ENCODE peak calls at places on chromosomes 13 and 19, in six cellular contexts. M is esophagus squamous epithelium, D is gastrocnemius medialis, L is neural progenitor cell, R is fibroblast of lung, F is uterus. E is an unnamed sample. For H3K27me3, the result is how much of the 10 kb centered on the place peaks cover.

GRCh38 chr13:21898461-21898860 is 227.6 kb downstream of the FGF9 start:
- DNase-seq in M (no peak), D (no peak), L (no peak), R (no peak), F (no peak), E (no peak)

GRCh38 chr13:32011971-32012370 is 19.6 kb upstream of the FRY start:
- DNase-seq in M (no peak), D (no peak), L (no peak), R (no peak), F (no peak), E (no peak)

GRCh38 chr13:46529509-46529908 is 23.5 kb upstream of the LRCH1 start:
- DNase-seq in M (no peak), D (no peak), L (no peak), R (no peak), F (no peak), E (no peak)

GRCh38 chr19:40497214-40497613 is 30.4 kb downstream of the SPTBN4 start:
- DNase-seq in M (no peak), D (no peak), L (no peak), R (no peak), F (no peak), E (no peak)

GRCh38 chr13:40624338-40624737 is 42.1 kb downstream of the FOXO1 start:
- DNase-seq in M (no peak), D (no peak), L (no peak), R (peak), F (no peak), E (no peak)

GRCh38 chr19:51123381-51124186 is 1.1 kb upstream of the SIGLEC9 start:
- DNase-seq in M (no peak), D (no peak), L (no peak), R (no peak), F (no peak), E (no peak)

GRCh38 chr19:11160119-11160768 is 4.7 kb upstream of the SPC24 start:
- DNase-seq in M (no peak), D (no peak), L (no peak), R (peak), F (peak), E (no peak)

GRCh38 chr19:7067716-7068115 is 1.8 kb upstream of the ZNF557 start:
- DNase-seq in M (no peak), D (no peak), L (no peak), R (peak), F (no peak), E (no peak)

GRCh38 chr19:1861599-1862031 is 1.8 kb downstream of the KLF16 start:
- DNase-seq in M (no peak), D (no peak), L (no peak), R (no peak), F (no peak), E (no peak)

DNA sequence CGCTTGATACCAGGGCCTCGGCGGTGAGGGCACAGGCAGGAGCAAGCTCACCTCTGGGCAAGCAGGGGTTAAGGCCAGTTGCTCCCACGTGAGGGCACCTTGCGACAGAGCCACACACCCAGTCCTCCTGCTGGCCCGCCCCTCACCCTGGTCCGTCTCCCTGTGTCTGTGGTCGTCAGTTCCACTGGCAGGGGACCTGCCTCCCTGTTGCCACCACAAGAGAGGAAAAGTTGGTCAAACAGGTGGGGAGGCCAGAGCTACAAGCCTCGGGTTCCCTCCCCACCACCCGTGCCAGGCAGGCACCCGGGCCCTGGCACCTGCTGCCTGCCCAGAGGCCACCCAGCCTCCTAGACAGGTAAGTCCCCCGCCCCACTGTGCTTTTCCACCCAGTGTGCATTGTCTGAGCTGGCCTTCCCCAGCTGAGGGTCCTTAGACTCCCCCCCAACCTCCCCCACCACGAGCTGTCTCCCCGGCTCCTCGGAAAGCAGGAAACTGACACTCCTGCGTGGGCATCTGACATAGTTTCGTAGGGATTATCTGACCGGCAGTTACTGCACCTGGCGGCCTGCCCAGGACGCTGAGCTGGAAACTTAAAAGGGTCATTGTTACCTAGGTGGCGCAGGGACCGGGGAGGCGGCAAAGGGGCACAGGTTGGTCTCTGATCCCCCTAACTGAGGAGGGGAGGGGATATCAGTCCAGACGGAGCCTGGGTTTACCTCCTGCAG is at the start of gene TJP3:
- DNase-seq in M (no peak), D (no peak), L (no peak), R (peak), F (no peak), E (peak)
- TF ChIP-seq CTCF in M (no peak), D (no peak), L (no peak), R (no peak), F (no peak), E (no peak)

DNA sequence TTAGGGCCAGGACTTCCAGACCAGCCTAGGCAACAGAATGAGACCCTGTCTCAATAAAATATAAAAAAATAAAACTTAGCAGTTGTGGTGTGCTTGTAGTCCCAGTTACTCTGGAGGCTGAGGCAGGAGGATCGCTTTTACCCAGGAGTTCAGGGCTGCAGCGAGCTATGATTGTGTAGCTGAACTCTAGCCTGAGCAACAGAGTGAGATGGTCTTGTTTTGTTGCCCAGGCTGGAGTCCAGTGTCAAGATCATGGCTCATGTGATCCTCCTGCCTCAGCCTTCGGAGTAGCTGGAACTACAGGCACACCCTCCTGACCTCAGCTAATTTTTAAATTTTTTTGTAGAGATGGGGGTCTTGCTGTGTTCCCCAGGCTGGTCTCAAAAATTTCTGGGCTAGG is 4.3 kb upstream of the JUNB start:
- DNase-seq in M (no peak), D (no peak), L (no peak), R (no peak), F (no peak), E (peak)
- H3K27ac ChIP-seq in M (peak), D (peak), L (no peak), R (no peak), F (peak), E (peak)

GRCh38 chr19:47021536-47022139 is 2.0 kb downstream of the NPAS1 start:
- DNase-seq in M (no peak), D (no peak), L (peak), R (peak), F (no peak), E (no peak)

GRCh38 chr19:47020132-47020805 is 632 bp downstream of the NPAS1 start:
- DNase-seq in M (no peak), D (no peak), L (peak), R (no peak), F (no peak), E (no peak)

GRCh38 chr19:47020992-47021496 is 1.4 kb downstream of the NPAS1 start:
- DNase-seq in M (no peak), D (no peak), L (peak), R (no peak), F (no peak), E (no peak)

GRCh38 chr19:47018923-47019322 is 714 bp upstream of the NPAS1 start:
- DNase-seq in M (no peak), D (no peak), L (no peak), R (no peak), F (no peak), E (no peak)

GRCh38 chr19:47019431-47020041 is at the start of gene NPAS1:
- DNase-seq in M (no peak), D (no peak), L (peak), R (no peak), F (no peak), E (no peak)
- H3K27me3 ChIP-seq in M (under half), D (half or more), L (half or more), R (under half), F (under half), E (under half)

GRCh38 chr13:106326751-106327150 is 208.7 kb downstream of the EFNB2 start:
- DNase-seq in M (no peak), D (no peak), L (no peak), R (no peak), F (no peak), E (no peak)

GRCh38 chr13:106318941-106319411 is 216.5 kb downstream of the EFNB2 start:
- DNase-seq in M (no peak), D (no peak), L (no peak), R (peak), F (peak), E (no peak)

DNA sequence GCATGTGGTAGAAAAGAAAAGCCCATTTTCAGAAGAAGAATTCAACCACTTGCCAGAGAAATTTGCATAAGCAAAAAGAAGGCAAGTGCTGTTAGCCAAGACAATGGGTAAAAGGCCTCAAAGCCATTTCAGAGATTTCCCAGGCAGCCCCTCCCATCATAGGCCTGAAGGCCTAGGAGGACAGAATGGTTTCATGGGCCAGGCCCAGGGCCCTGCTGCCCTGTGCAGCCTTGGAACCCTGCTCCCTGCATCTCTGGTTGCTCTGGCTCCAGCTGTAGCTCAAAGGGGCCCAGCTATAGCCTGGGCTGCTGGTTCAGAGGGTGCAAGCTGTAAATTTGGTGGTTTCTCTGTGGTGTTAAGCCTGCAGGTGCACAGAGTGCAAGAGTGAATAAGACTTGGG is 212.8 kb downstream of the EFNB2 start:
- DNase-seq in M (no peak), D (no peak), L (no peak), R (no peak), F (no peak), E (no peak)
- TF ChIP-seq CTCF in M (no peak), D (no peak), L (no peak), R (no peak), F (no peak), E (no peak)

GRCh38 chr13:113043931-113044330 is 61.7 kb upstream of the F7 start:
- DNase-seq in M (no peak), D (no peak), L (no peak), R (no peak), F (no peak), E (no peak)

GRCh38 chr13:113041293-113041690 is 64.3 kb upstream of the F7 start:
- DNase-seq in M (no peak), D (no peak), L (no peak), R (no peak), F (no peak), E (no peak)

GRCh38 chr13:113041821-113042335 is 63.7 kb upstream of the F7 start:
- DNase-seq in M (no peak), D (no peak), L (no peak), R (no peak), F (no peak), E (no peak)

GRCh38 chr13:113043001-113043630 is 62.5 kb upstream of the F7 start:
- DNase-seq in M (no peak), D (no peak), L (no peak), R (no peak), F (no peak), E (no peak)

DNA sequence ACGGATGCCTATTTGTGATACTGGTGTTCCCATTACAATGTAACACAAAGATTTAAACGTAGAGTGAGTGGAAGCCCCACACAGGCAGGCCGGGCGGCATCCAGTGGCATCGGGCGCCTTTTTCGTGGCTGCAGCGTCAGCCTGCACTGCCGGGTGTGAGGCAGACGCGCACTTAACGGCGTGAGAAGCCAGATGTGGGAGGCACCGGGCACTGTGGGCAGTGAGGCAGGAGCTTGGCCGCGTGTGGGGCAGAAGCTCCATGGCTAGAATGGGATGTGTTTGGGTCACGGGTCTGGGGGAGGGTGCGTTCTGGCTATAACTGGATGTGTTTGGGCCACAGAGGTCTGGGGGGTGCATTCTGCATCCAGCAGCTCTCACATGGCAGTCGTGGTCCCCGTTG is 63.1 kb upstream of the F7 start:
- DNase-seq in M (no peak), D (no peak), L (no peak), R (no peak), F (no peak), E (no peak)
- H3K27ac ChIP-seq in M (no peak), D (no peak), L (no peak), R (no peak), F (no peak), E (no peak)

DNA sequence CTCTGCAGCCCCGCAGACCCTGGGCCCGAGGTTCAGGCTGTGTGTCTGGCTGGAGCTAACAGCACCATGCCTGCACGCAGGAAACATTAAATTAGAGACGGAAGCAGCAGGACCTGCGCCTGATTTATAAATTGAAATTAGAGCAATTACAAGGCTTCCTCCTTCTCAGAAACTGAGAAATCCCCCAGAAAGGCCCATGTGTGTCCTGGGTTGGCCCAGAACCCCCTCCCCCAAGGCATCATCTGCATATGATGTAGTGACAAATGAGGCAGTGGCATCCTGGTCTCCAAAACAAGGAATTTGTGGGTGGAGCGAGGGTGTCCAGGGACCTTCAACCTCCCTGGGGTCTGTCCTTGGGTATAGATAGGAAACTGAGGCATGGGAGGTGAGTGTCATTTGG is 27.2 kb upstream of the SEMA6B start:
- DNase-seq in M (no peak), D (no peak), L (no peak), R (no peak), F (no peak), E (no peak)
- H3K27me3 ChIP-seq in M (under half), D (under half), L (under half), R (under half), F (under half), E (under half)

GRCh38 chr13:57612568-57612967 is 19.0 kb upstream of the PCDH17 start:
- DNase-seq in M (no peak), D (no peak), L (no peak), R (no peak), F (no peak), E (no peak)
- TF ChIP-seq CTCF in M (no peak), D (no peak), L (no peak), R (no peak), F (no peak), E (no peak)